ENCODE peak calls at places on chromosomes 2 and 18, in nine cellular contexts. R, U, X, Z, D, K, C, E and A are unnamed samples.

GRCh38 chr18:12882416-12882815 is 1.6 kb downstream of the PTPN2 start:
- DNase-seq in R (peak; percentile 59), U (no peak), X (no peak), Z (no peak), D (no peak), K (no peak), C (no peak), E (no peak), A (no peak)

GRCh38 chr18:50401334-50401733 is 26.5 kb downstream of the SKA1 start:
- DNase-seq in R (no peak), U (no peak), X (no peak), Z (no peak), D (no peak), K (no peak), C (no peak), E (no peak), A (no peak)

GRCh38 chr18:8526316-8526715 is 82.9 kb upstream of the RAB12 start:
- DNase-seq in R (no peak), U (no peak), X (no peak), Z (no peak), D (no peak), K (no peak), C (no peak), E (no peak), A (no peak)

GRCh38 chr2:2503864-2504418 is 172.9 kb upstream of the MYT1L start:
- DNase-seq in R (no peak), U (no peak), X (no peak), Z (no peak), D (no peak), K (no peak), C (no peak), E (no peak), A (no peak)

GRCh38 chr2:224381913-224382647 is 19.8 kb downstream of the FAM124B start:
- DNase-seq in R (peak; percentile 24), U (no peak), X (no peak), Z (no peak), D (no peak), K (no peak), C (no peak), E (no peak), A (no peak)

GRCh38 chr2:236638707-236639106 is 69.1 kb downstream of the ACKR3 start:
- DNase-seq in R (no peak), U (no peak), X (no peak), Z (no peak), D (no peak), K (no peak), C (no peak), E (peak; percentile 53), A (no peak)

GRCh38 chr2:80238692-80239469 is 65.7 kb downstream of the LRRTM1 start:
- DNase-seq in R (peak; percentile 39), U (peak; percentile 59), X (no peak), Z (no peak), D (no peak), K (no peak), C (peak; percentile 28), E (no peak), A (no peak)

GRCh38 chr2:180158961-180159360 is 151.9 kb upstream of the CWC22 start:
- DNase-seq in R (no peak), U (no peak), X (no peak), Z (no peak), D (no peak), K (no peak), C (no peak), E (no peak), A (no peak)

GRCh38 chr2:51722311-51722710 is 690.4 kb upstream of the NRXN1 start:
- DNase-seq in R (no peak), U (peak; percentile 77), X (no peak), Z (no peak), D (no peak), K (no peak), C (no peak), E (no peak), A (no peak)

GRCh38 chr2:22560021-22560420 is 825.0 kb upstream of the KLHL29 start:
- DNase-seq in R (no peak), U (no peak), X (no peak), Z (no peak), D (no peak), K (no peak), C (no peak), E (no peak), A (no peak)

GRCh38 chr2:158687315-158687714 is 107.8 kb upstream of the DAPL1 start:
- DNase-seq in R (no peak), U (no peak), X (no peak), Z (no peak), D (no peak), K (no peak), C (no peak), E (no peak), A (no peak)

GRCh38 chr18:48694295-48694694 is 155.5 kb downstream of the CTIF start:
- DNase-seq in R (no peak), U (no peak), X (no peak), Z (no peak), D (no peak), K (no peak), C (no peak), E (no peak), A (no peak)

GRCh38 chr2:63712748-63713147 is 124.0 kb downstream of the MDH1 start:
- DNase-seq in R (no peak), U (no peak), X (no peak), Z (no peak), D (no peak), K (peak; percentile 21), C (no peak), E (no peak), A (no peak)

GRCh38 chr18:25223211-25223610 is 128.8 kb downstream of the ZNF521 start:
- DNase-seq in R (peak; percentile 29), U (no peak), X (no peak), Z (no peak), D (no peak), K (no peak), C (no peak), E (no peak), A (no peak)

GRCh38 chr2:215982465-215982875 is 30.9 kb downstream of the MREG start:
- DNase-seq in R (no peak), U (peak; percentile 98), X (peak; percentile 85), Z (no peak), D (no peak), K (no peak), C (peak; percentile 40), E (no peak), A (peak; percentile 99)

GRCh38 chr2:153770359-153770991 is 101.2 kb upstream of the GALNT13 start:
- DNase-seq in R (no peak), U (peak; percentile 17), X (no peak), Z (no peak), D (no peak), K (no peak), C (peak; percentile 11), E (no peak), A (no peak)

GRCh38 chr18:10474309-10474708 is 19.9 kb downstream of the APCDD1 start:
- DNase-seq in R (no peak), U (no peak), X (no peak), Z (no peak), D (no peak), K (no peak), C (no peak), E (no peak), A (no peak)

GRCh38 chr2:38315707-38316333 is 61.3 kb downstream of the ATL2 start:
- DNase-seq in R (peak; percentile 45), U (peak; percentile 63), X (peak; percentile 5), Z (peak; percentile 20), D (no peak), K (no peak), C (peak; percentile 70), E (no peak), A (no peak)

GRCh38 chr2:225573603-225574002 is 174.1 kb downstream of the NYAP2 start:
- DNase-seq in R (no peak), U (no peak), X (no peak), Z (no peak), D (no peak), K (no peak), C (no peak), E (no peak), A (no peak)

GRCh38 chr18:52237551-52237950 is 102.4 kb upstream of the DCC start:
- DNase-seq in R (no peak), U (peak; percentile 56), X (no peak), Z (no peak), D (no peak), K (no peak), C (no peak), E (no peak), A (peak; percentile 87)

GRCh38 chr2:152183381-152184073 is 8.0 kb upstream of the STAM2 start:
- DNase-seq in R (no peak), U (no peak), X (no peak), Z (no peak), D (no peak), K (no peak), C (no peak), E (no peak), A (no peak)

GRCh38 chr2:217331577-217332139 is 471.8 kb upstream of the TNP1 start:
- DNase-seq in R (no peak), U (peak; percentile 38), X (no peak), Z (no peak), D (no peak), K (no peak), C (no peak), E (no peak), A (peak; percentile 43)

GRCh38 chr2:101830555-101830954 is 133.0 kb downstream of the MAP4K4 start:
- DNase-seq in R (no peak), U (no peak), X (no peak), Z (no peak), D (no peak), K (no peak), C (peak; percentile 63), E (no peak), A (no peak)

GRCh38 chr2:232483296-232483922 is 4.2 kb downstream of the ECEL1 start:
- DNase-seq in R (no peak), U (no peak), X (no peak), Z (no peak), D (no peak), K (no peak), C (no peak), E (peak; percentile 27), A (no peak)

GRCh38 chr18:11752116-11752911 is 63.2 kb downstream of the GNAL start:
- DNase-seq in R (no peak), U (no peak), X (no peak), Z (peak; percentile 69), D (no peak), K (no peak), C (peak; percentile 32), E (no peak), A (no peak)

GRCh38 chr18:50458796-50459195 is 84.0 kb downstream of the SKA1 start:
- DNase-seq in R (no peak), U (no peak), X (no peak), Z (no peak), D (no peak), K (no peak), C (no peak), E (no peak), A (no peak)

GRCh38 chr2:28335666-28336065 is 57.0 kb upstream of the FOSL2 start:
- DNase-seq in R (no peak), U (no peak), X (no peak), Z (no peak), D (no peak), K (no peak), C (no peak), E (peak; percentile 39), A (no peak)

GRCh38 chr2:223532161-223532560 is 70.0 kb downstream of the SCG2 start:
- DNase-seq in R (no peak), U (no peak), X (no peak), Z (no peak), D (no peak), K (no peak), C (no peak), E (no peak), A (no peak)

GRCh38 chr2:223995569-223995968 is 38.3 kb downstream of the MRPL44 start:
- DNase-seq in R (no peak), U (peak; percentile 48), X (no peak), Z (no peak), D (no peak), K (no peak), C (peak; percentile 41), E (no peak), A (peak; percentile 16)

GRCh38 chr2:10035633-10036032 is 7.7 kb upstream of the KLF11 start:
- DNase-seq in R (no peak), U (no peak), X (no peak), Z (no peak), D (no peak), K (no peak), C (no peak), E (no peak), A (no peak)